ENCODE peak calls at places on chromosomes 5 and 9, in nine cellular contexts. S is adrenal gland, F is Peyer's patch, B is RWPE1, P is GM13976, Q is WERI-Rb-1, C is coronary artery, Z is fibroblast of lung, X is AG10803. W is an unnamed sample.

GRCh38 chr5:73448451-73449136 is at the start of gene FOXD1:
- DNase-seq in X (peak), Q (peak), Z (peak), F (peak), P (peak), B (peak), S (peak), C (no peak), W (peak)

GRCh38 chr5:80231243-80231642 is 24.6 kb downstream of the SERINC5 start:
- DNase-seq in P (no peak), Q (no peak), S (no peak), Z (peak), X (peak), C (no peak), B (no peak), F (no peak), W (no peak)

GRCh38 chr5:73709536-73710129 is 83.6 kb downstream of the ARHGEF28 start:
- DNase-seq in S (no peak), F (no peak), Q (no peak), C (no peak), X (peak), B (no peak), Z (no peak), P (no peak), W (no peak)

GRCh38 chr9:91422832-91423711 is 560 bp downstream of the NFIL3 start:
- DNase-seq in F (peak), P (peak), S (peak), Z (peak), C (peak), B (peak), X (peak), Q (peak), W (peak)

GRCh38 chr9:85009251-85009650 is 339.7 kb downstream of the NTRK2 start:
- DNase-seq in F (no peak), X (no peak), S (no peak), P (peak), Q (no peak), C (no peak), Z (no peak), B (no peak), W (no peak)

GRCh38 chr5:90446961-90447360 is 27.6 kb downstream of the MBLAC2 start:
- DNase-seq in B (no peak), C (no peak), S (no peak), X (peak), P (no peak), Q (no peak), Z (peak), F (no peak), W (no peak)

GRCh38 chr5:9431496-9432258 is 114.2 kb downstream of the SEMA5A start:
- DNase-seq in B (no peak), F (no peak), Q (no peak), Z (peak), X (no peak), C (no peak), P (no peak), S (no peak), W (no peak)

GRCh38 chr9:120767451-120767850 is 25.8 kb downstream of the FBXW2 start:
- DNase-seq in S (no peak), P (no peak), C (no peak), X (no peak), Q (no peak), F (no peak), B (peak), Z (no peak), W (no peak)

GRCh38 chr5:171485668-171486067 is 66.2 kb downstream of the FGF18 start:
- DNase-seq in Z (no peak), F (no peak), P (no peak), Q (no peak), S (no peak), B (no peak), C (no peak), X (no peak), W (no peak)

GRCh38 chr9:21761309-21761901 is 41.0 kb upstream of the MTAP start:
- DNase-seq in F (no peak), P (peak), X (peak), S (no peak), B (no peak), Q (no peak), Z (no peak), C (no peak), W (peak)

GRCh38 chr9:4238522-4238921 is 61.3 kb downstream of the GLIS3 start:
- DNase-seq in P (no peak), C (no peak), Q (no peak), F (no peak), B (no peak), Z (no peak), X (peak), S (no peak), W (no peak)

GRCh38 chr5:68803881-68804319 is 289.9 kb upstream of the SLC30A5 start:
- DNase-seq in Q (peak), F (no peak), B (no peak), C (no peak), Z (no peak), X (no peak), P (no peak), S (no peak), W (no peak)

GRCh38 chr5:176420086-176420485 is 3.7 kb upstream of the CLTB start:
- DNase-seq in S (no peak), B (no peak), X (no peak), Z (no peak), Q (no peak), F (no peak), C (no peak), P (no peak), W (no peak)

GRCh38 chr9:82489579-82489915 is 501.0 kb downstream of the SPATA31D1 start:
- DNase-seq in S (no peak), X (peak), Q (no peak), B (peak), F (no peak), P (no peak), C (no peak), Z (peak), W (no peak)

GRCh38 chr9:72427801-72428200 is 62.8 kb upstream of the ZFAND5 start:
- DNase-seq in P (no peak), Q (no peak), B (no peak), S (no peak), C (no peak), F (no peak), Z (no peak), X (peak), W (no peak)

GRCh38 chr9:105065119-105066088 is 137.4 kb upstream of the ABCA1 start:
- DNase-seq in Z (no peak), S (no peak), P (no peak), C (no peak), X (no peak), F (no peak), Q (peak), B (no peak), W (no peak)

GRCh38 chr5:159178978-159179377 is 30.4 kb downstream of the RNF145 start:
- DNase-seq in F (no peak), P (no peak), X (peak), Z (peak), S (no peak), C (no peak), B (peak), Q (no peak), W (peak)

GRCh38 chr5:24539625-24540024 is 105.2 kb downstream of the CDH10 start:
- DNase-seq in Q (no peak), S (no peak), P (no peak), C (no peak), X (no peak), B (no peak), F (no peak), Z (peak), W (no peak)

GRCh38 chr9:86034863-86035734 is 64.3 kb downstream of the GOLM1 start:
- DNase-seq in F (no peak), B (peak), C (no peak), P (peak), S (no peak), Z (peak), X (peak), Q (peak), W (peak)

GRCh38 chr9:9961934-9962333 is 650.9 kb downstream of the PTPRD start:
- DNase-seq in Z (no peak), B (no peak), S (no peak), Q (no peak), F (no peak), P (no peak), C (no peak), X (no peak), W (no peak)

GRCh38 chr5:31362931-31363568 is 168.8 kb downstream of the DROSHA start:
- DNase-seq in Z (no peak), S (no peak), F (no peak), P (no peak), X (peak), Q (no peak), B (no peak), C (no peak), W (no peak)

GRCh38 chr9:70566743-70567142 is 152.3 kb upstream of the KLF9 start:
- DNase-seq in F (no peak), S (no peak), Q (no peak), C (no peak), Z (no peak), B (no peak), X (no peak), P (no peak), W (peak)

GRCh38 chr9:89444212-89444611 is 53.7 kb downstream of the SEMA4D start:
- DNase-seq in Z (no peak), B (no peak), X (no peak), P (no peak), Q (no peak), S (no peak), F (no peak), C (no peak), W (peak)

GRCh38 chr9:78133751-78134150 is 102.1 kb upstream of the CEP78 start:
- DNase-seq in C (no peak), P (no peak), B (no peak), Z (no peak), X (no peak), F (no peak), Q (no peak), S (no peak), W (peak)

GRCh38 chr5:172707285-172708182 is 63.5 kb downstream of the DUSP1 start:
- DNase-seq in S (no peak), C (no peak), Q (peak), P (no peak), Z (peak), F (peak), X (peak), B (peak), W (peak)
- TF ChIP-seq CTCF in S (peak), C (no peak), Q (peak), P (peak), Z (peak), F (peak), X (peak), B (peak), W (no peak)

DNA sequence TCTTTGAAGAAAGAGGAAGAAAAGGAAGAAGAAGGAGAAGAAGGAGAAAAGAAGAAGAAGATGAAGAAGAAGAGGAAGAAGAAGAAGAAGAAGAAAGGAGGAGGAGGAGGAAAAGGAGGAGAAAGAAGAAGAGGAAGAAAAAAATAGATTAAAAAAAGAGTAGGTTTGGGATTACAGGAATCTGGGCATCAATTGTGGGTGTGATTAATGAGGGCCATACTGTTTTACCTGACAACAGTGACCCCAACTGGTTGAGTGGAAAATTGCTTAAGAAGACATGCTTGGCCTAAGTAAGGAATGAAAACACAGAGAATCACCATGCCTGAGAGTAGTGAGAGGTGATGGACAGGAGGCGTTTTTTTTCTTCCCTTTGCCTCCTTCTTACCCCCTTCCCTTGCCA is 114.6 kb downstream of the FAM170A start:
- DNase-seq in F (no peak), S (no peak), C (no peak), B (peak), Z (peak), Q (peak), X (peak), P (peak), W (peak)
- TF ChIP-seq CTCF in F (no peak), S (peak), C (no peak), B (peak), Z (no peak), Q (peak), X (no peak), P (peak), W (peak)

GRCh38 chr5:914612-915011 is 21.9 kb downstream of the TRIP13 start:
- DNase-seq in B (no peak), S (no peak), C (no peak), X (no peak), Q (no peak), P (no peak), F (no peak), Z (no peak), W (no peak)

GRCh38 chr5:914174-914573 is 21.5 kb downstream of the TRIP13 start:
- DNase-seq in F (no peak), B (no peak), S (no peak), Q (no peak), Z (no peak), X (no peak), C (no peak), P (no peak), W (no peak)

GRCh38 chr5:910769-911160 is 18.1 kb downstream of the TRIP13 start:
- DNase-seq in Z (no peak), Q (no peak), F (no peak), P (no peak), B (no peak), X (no peak), S (no peak), C (no peak), W (no peak)

GRCh38 chr5:911601-912000 is 18.9 kb downstream of the TRIP13 start:
- DNase-seq in S (no peak), P (no peak), B (peak), Q (no peak), Z (peak), X (no peak), F (no peak), C (no peak), W (no peak)

DNA sequence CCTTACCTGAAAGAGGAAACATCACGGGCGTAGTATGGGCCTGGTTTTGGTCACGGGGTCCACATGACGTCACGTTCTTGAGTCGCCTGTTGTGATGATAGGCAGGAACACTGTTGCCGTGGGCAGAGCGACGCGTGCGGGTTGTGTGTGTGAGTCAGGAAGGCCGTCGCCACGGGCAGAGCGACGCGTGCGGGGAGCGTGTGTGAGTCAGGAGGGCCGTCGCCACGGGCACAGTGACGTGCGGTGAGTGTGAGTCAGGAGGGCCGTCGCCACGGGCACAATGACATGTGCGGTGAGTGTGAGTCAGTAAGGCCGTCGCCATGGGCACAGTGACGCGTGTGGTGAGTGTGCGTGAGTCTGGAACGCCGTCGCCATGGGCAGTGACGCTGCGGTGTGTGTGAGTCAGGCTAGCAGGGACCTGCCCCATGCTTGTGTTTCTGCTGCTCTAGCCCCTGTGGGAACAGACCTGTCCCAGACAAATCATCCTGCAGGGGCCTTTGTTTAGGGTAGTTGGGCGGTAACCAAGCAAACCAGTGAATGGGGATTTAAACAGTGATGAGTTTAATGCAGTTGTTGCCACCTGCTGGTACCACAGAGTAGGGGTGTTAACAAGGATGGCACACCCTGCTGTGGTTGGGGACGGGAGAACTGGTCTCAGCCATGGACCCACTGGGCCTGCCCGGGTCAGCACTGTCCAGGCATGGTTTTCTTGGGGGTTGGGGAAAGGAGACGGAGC is 19.8 kb downstream of the TRIP13 start:
- DNase-seq in Q (no peak), X (peak), Z (peak), S (peak), P (no peak), B (peak), F (no peak), C (no peak), W (peak)
- TF ChIP-seq CTCF in Q (peak), X (no peak), Z (no peak), S (no peak), P (no peak), B (peak), F (no peak), C (no peak), W (no peak)

GRCh38 chr9:12698986-12699385 is 5.8 kb downstream of the TYRP1 start:
- DNase-seq in P (no peak), Z (no peak), C (no peak), S (no peak), F (no peak), X (no peak), B (no peak), Q (no peak), W (no peak)
- TF ChIP-seq CTCF in P (no peak), Z (peak), C (no peak), S (no peak), F (no peak), X (peak), B (no peak), Q (peak), W (no peak)

W was measured in activated CD8-positive, alpha-beta T cell treated with anti-CD3 and anti-CD28 coated beads for 36 hours.